ENCODE peak calls at places on chromosomes 1 and 21, in four cellular contexts. I is K562, H is GM12878, V is HepG2. B is an unnamed sample.

GRCh38 chr1:119204169-119204568 is 63.7 kb upstream of the WARS2 start:
- DNase-seq in I (no peak), H (no peak), V (no peak), B (no peak)

GRCh38 chr1:206575165-206575893 is 36.9 kb downstream of the EIF2D start:
- DNase-seq in I (peak; percentile 71), H (no peak), V (no peak), B (no peak)

GRCh38 chr1:67752306-67752705 is 67.3 kb downstream of the GADD45A start:
- DNase-seq in I (no peak), H (no peak), V (no peak), B (no peak)

GRCh38 chr1:45785583-45785982 is 17.8 kb upstream of the MAST2 start:
- DNase-seq in I (no peak), H (peak; percentile 53), V (no peak), B (no peak)

GRCh38 chr1:15900662-15901279 is 53.3 kb downstream of the SPEN start:
- DNase-seq in I (no peak), H (no peak), V (no peak), B (no peak)

GRCh38 chr1:7550981-7551380 is 220.1 kb upstream of the VAMP3 start:
- DNase-seq in I (no peak), H (no peak), V (no peak), B (no peak)

GRCh38 chr1:165257969-165258459 is 98.5 kb downstream of the LMX1A start:
- DNase-seq in I (peak; percentile 78), H (peak; percentile 9), V (peak; percentile 60), B (peak; percentile 61)

GRCh38 chr21:32687946-32688345 is 39.9 kb downstream of the SYNJ1 start:
- DNase-seq in I (no peak), H (no peak), V (no peak), B (no peak)

GRCh38 chr1:153509729-153510354 is 25.9 kb downstream of the S100A6 start:
- DNase-seq in I (peak; percentile 68), H (no peak), V (peak; percentile 37), B (peak; percentile 79)

GRCh38 chr1:197029749-197030148 is 37.3 kb downstream of the F13B start:
- DNase-seq in I (no peak), H (no peak), V (no peak), B (no peak)

GRCh38 chr21:38902608-38903445 is 97.1 kb downstream of the ETS2 start:
- DNase-seq in I (no peak), H (no peak), V (no peak), B (no peak)

GRCh38 chr1:114350731-114351445 is 160.1 kb downstream of the TRIM33 start:
- DNase-seq in I (no peak), H (no peak), V (no peak), B (no peak)

GRCh38 chr1:8426996-8427395 is 109.1 kb downstream of the SLC45A1 start:
- DNase-seq in I (no peak), H (no peak), V (no peak), B (no peak)

GRCh38 chr21:35686156-35686555 is 374.2 kb downstream of the SETD4 start:
- DNase-seq in I (no peak), H (no peak), V (no peak), B (no peak)

GRCh38 chr1:92915547-92915946 is 45.7 kb downstream of the DIPK1A start:
- DNase-seq in I (no peak), H (no peak), V (no peak), B (no peak)

GRCh38 chr1:53462213-53462612 is 3.0 kb downstream of the DMRTB1 start:
- DNase-seq in I (no peak), H (no peak), V (no peak), B (no peak)

GRCh38 chr1:209884665-209885117 is 53.3 kb upstream of the SYT14 start:
- DNase-seq in I (peak; percentile 52), H (peak; percentile 11), V (peak; percentile 16), B (peak; percentile 80)

GRCh38 chr21:42559326-42559725 is 45.7 kb downstream of the SLC37A1 start:
- DNase-seq in I (no peak), H (no peak), V (no peak), B (no peak)

GRCh38 chr1:110055493-110056283 is 14.8 kb downstream of the ALX3 start:
- DNase-seq in I (no peak), H (no peak), V (no peak), B (no peak)

GRCh38 chr1:26191739-26192138 is 1.3 kb downstream of the CATSPER4 start:
- DNase-seq in I (no peak), H (no peak), V (no peak), B (no peak)

GRCh38 chr1:170586321-170586855 is 54.4 kb downstream of the GORAB start:
- DNase-seq in I (no peak), H (no peak), V (no peak), B (no peak)

GRCh38 chr1:204130989-204131892 is 20.6 kb downstream of the ETNK2 start:
- DNase-seq in I (no peak), H (no peak), V (no peak), B (no peak)

GRCh38 chr1:201020647-201021332 is 2.7 kb downstream of the KIF21B start:
- DNase-seq in I (peak; percentile 74), H (no peak), V (no peak), B (peak; percentile 78)
- H3K27ac ChIP-seq in I (peak overlapping the region; percentile 91), H (peak overlapping the region; percentile 94), V (no peak overlapping the region), B (peak overlapping the region; percentile 96)

GRCh38 chr1:220694866-220695382 is 4.8 kb downstream of the C1orf115 start:
- DNase-seq in I (no peak), H (no peak), V (no peak), B (no peak)

GRCh38 chr1:220696226-220696862 is 6.2 kb downstream of the C1orf115 start:
- DNase-seq in I (peak; percentile 6), H (no peak), V (no peak), B (no peak)

GRCh38 chr1:220697326-220697725 is 7.2 kb downstream of the C1orf115 start:
- DNase-seq in I (no peak), H (no peak), V (no peak), B (no peak)

GRCh38 chr1:220696863-220697231 is 6.7 kb downstream of the C1orf115 start:
- DNase-seq in I (peak; percentile 7), H (no peak), V (no peak), B (no peak)

GRCh38 chr1:220695426-220695825 is 5.3 kb downstream of the C1orf115 start:
- DNase-seq in I (peak; percentile 3), H (no peak), V (no peak), B (no peak)
- TF ChIP-seq KDM1A in I (no peak), H (no peak), V (no peak), B (no peak)

GRCh38 chr1:64127297-64127696 is 76.1 kb upstream of the UBE2U start:
- DNase-seq in I (no peak), H (no peak), V (no peak), B (no peak)

GRCh38 chr1:64126581-64126980 is 76.8 kb upstream of the UBE2U start:
- DNase-seq in I (no peak), H (no peak), V (no peak), B (no peak)

GRCh38 chr1:64121766-64122385 is 81.5 kb upstream of the UBE2U start:
- DNase-seq in I (no peak), H (no peak), V (no peak), B (no peak)

GRCh38 chr1:64124751-64125445 is 78.5 kb upstream of the UBE2U start:
- DNase-seq in I (no peak), H (no peak), V (no peak), B (no peak)

GRCh38 chr1:64122588-64122987 is 80.8 kb upstream of the UBE2U start:
- DNase-seq in I (no peak), H (no peak), V (no peak), B (no peak)
- TF ChIP-seq BHLHE40 in I (no peak), H (no peak), V (no peak), B (no peak)

GRCh38 chr1:65146908-65147423 is 1.0 kb upstream of the AK4 start:
- DNase-seq in I (no peak), H (no peak), V (no peak), B (no peak)

GRCh38 chr1:65141918-65142317 is 6.1 kb upstream of the AK4 start:
- DNase-seq in I (no peak), H (no peak), V (no peak), B (no peak)

DNA sequence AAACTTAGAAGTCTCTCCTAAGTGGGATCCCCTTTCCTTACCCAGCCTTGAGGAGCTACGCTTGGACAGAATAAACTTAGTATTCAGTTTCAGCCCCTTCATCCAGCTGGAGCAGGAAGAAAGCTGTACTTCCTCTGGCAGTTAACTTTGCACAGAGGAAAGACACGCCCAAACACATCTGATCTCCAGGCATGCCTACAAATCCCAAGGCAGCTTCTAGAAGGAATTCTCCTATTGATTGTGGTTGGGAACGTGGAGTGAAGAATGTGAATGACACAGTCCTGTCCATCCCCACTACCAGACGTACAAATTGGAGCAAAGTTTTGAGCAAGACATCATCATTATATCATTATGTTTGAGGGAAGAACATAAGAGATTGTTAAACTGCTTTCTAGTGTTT is 6.6 kb upstream of the AK4 start:
- DNase-seq in I (no peak), H (no peak), V (no peak), B (no peak)
- H3K27ac ChIP-seq in I (no peak overlapping the region), H (no peak overlapping the region), V (no peak overlapping the region), B (no peak overlapping the region)

DNA sequence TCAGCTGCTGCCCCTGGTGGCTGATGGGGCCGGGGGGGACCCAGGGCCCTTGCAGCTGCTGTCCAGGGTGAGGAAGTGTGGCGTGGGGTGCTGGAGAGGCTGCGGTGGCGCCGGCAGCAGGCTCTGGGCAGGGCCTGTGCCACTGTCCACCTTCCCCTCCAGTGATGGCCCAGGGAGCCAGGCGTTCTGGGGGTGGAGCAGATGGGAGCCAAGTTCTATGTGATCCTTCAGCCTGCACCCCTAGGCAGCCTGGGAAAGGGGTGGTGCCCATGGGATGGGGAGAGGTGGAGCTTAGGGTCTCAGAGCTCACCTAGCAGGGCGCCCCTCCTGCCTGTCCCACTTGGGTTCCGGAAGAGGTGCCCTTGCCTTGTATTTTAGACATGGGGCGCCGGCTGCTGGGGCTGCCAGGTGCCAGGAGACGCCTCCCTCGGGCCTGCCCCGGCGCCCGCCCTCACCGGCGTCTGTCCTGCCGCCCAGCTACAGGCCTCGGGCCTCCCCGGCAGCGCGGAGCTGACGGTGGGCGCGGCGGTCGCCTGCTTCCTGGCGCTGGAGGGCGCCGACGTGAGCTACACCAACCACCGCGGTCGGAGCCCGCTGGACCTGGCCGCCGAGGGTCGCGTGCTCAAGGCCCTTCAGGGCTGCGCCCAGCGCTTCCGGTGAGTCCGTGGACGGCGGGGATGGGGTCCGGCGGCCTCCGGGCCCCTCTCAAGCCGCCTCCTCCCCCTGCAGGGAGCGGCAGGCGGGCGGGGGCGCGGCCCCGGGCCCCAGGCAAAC is 3.1 kb upstream of the MMP23B start:
- DNase-seq in I (no peak), H (no peak), V (no peak), B (no peak)
- TF ChIP-seq KDM1A in I (no peak), H (no peak), V (no peak), B (no peak)

GRCh38 chr1:236144446-236145150 is 2.3 kb downstream of the GPR137B start:
- DNase-seq in I (no peak), H (no peak), V (no peak), B (no peak)
- TF ChIP-seq BHLHE40 in I (no peak), H (no peak), V (no peak), B (no peak)

DNA sequence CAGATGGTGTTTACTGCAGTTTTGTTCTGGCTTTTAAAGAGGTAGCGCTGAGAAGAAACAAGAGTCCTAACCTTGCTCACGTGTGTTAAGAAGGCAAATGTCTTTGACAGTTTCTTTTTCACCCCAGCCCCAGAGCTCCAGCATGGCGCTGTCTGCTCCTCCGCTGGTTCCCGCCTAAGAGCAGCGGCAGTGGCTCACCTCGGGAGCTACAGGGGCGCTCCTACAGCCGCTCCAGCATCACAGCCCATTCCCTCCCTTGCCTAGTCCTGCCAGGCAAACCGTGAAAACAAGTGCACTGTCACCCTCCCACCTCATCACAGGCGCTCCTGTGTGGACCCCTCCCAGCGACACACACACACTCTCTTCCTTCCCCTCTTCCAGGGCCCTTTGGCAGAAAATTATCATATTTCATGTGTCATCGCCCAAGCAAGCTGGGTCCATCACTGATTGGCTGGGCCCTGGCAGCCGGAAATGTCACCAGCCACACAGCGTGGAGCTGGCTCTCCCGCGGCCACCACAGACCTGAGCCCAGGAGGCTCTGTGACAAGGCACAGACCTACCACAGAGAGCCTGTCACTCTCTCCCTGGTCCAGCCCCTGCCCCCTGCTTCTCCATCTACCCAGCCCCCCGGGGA is 1.2 kb upstream of the HIVEP3 start:
- DNase-seq in I (peak; percentile 47), H (peak; percentile 55), V (no peak), B (peak; percentile 21)
- H3K27ac ChIP-seq in I (no peak overlapping the region), H (peak overlapping the region; percentile 62), V (no peak overlapping the region), B (peak overlapping the region; percentile 53)

B was measured in A549.